ENCODE peak calls at places on chromosomes 12 and 14, in nine cellular contexts. G is neural crest cell, F is activated T-cell treated with anti-CD3 and anti-CD28 coated beads for 1 hour, U is dermis microvascular lymphatic vessel endothelial cell, P is coronary artery, Q is EL, Y is T-helper 1 cell, X is T-cell, A is T-helper 9 cell. M is an unnamed sample.

GRCh38 chr12:31342314-31342713 is 16.4 kb upstream of the SINHCAF start:
- DNase-seq in Q (no peak), G (no peak), P (no peak), X (no peak), F (no peak), U (no peak), Y (no peak), A (no peak), M (no peak)

GRCh38 chr12:39127401-39127800 is 222.0 kb upstream of the CPNE8 start:
- DNase-seq in G (no peak), Q (peak; percentile 0), X (no peak), P (no peak), Y (no peak), U (peak; percentile 87), A (no peak), F (no peak), M (peak; percentile 91)

GRCh38 chr12:88299567-88300101 is 157.5 kb downstream of the TMTC3 start:
- DNase-seq in X (no peak), U (peak; percentile 91), P (no peak), F (no peak), G (no peak), Y (no peak), A (no peak), Q (peak; percentile 99), M (peak; percentile 95)

GRCh38 chr12:102816816-102817434 is 100.1 kb downstream of the PAH start:
- DNase-seq in Y (no peak), F (no peak), X (no peak), U (peak; percentile 36), Q (peak; percentile 28), A (no peak), P (no peak), G (no peak), M (peak; percentile 51)

GRCh38 chr12:67391034-67391433 is 121.9 kb downstream of the CAND1 start:
- DNase-seq in G (no peak), F (no peak), Q (no peak), X (no peak), Y (no peak), P (no peak), U (no peak), A (no peak), M (no peak)

GRCh38 chr12:10967409-10967808 is 19.3 kb downstream of the TAS2R50 start:
- DNase-seq in G (no peak), P (no peak), Y (no peak), X (no peak), A (no peak), F (no peak), U (peak; percentile 63), Q (peak; percentile 68), M (no peak)

GRCh38 chr12:12714276-12715001 is 2.7 kb upstream of the CDKN1B start:
- DNase-seq in G (no peak), Y (peak; percentile 38), A (no peak), X (peak; percentile 61), F (peak; percentile 29), Q (peak; percentile 51), U (peak; percentile 61), P (no peak), M (peak; percentile 35)

GRCh38 chr12:91316825-91317224 is 134.2 kb upstream of the DCN start:
- DNase-seq in A (no peak), Y (no peak), U (no peak), Q (peak; percentile 48), G (no peak), X (no peak), F (no peak), P (no peak), M (peak; percentile 10)

GRCh38 chr14:58866386-58866785 is 228.6 kb downstream of the DACT1 start:
- DNase-seq in P (no peak), Q (peak; percentile 50), X (no peak), G (no peak), F (no peak), U (no peak), A (no peak), Y (no peak), M (no peak)

GRCh38 chr12:989751-990278 is 1.2 kb upstream of the ERC1 start:
- DNase-seq in F (no peak), Y (no peak), X (no peak), P (no peak), U (peak; percentile 86), G (no peak), Q (peak; percentile 84), A (no peak), M (peak; percentile 56)

GRCh38 chr14:69008411-69008810 is 29.3 kb upstream of the ACTN1 start:
- DNase-seq in G (no peak), U (peak; percentile 66), Y (no peak), Q (peak; percentile 33), A (no peak), F (no peak), P (no peak), X (no peak), M (no peak)

GRCh38 chr14:27845902-27846301 is 920.7 kb upstream of the FOXG1 start:
- DNase-seq in U (no peak), F (no peak), A (no peak), Y (no peak), Q (no peak), X (no peak), P (no peak), G (no peak), M (no peak)

GRCh38 chr12:120067084-120067869 is 49.3 kb downstream of the RAB35 start:
- DNase-seq in U (no peak), A (no peak), G (no peak), Q (no peak), P (no peak), F (no peak), Y (no peak), X (no peak), M (no peak)

M was measured in PC-3.